ENCODE peak calls at places on chromosomes 13 and 19, in four cellular contexts. One of them, this sample, is unnamed. For H3K27me3, the result is how much of the 10 kb centered on the place peaks cover.

GRCh38 chr19:48553676-48554384 is 1.9 kb downstream of the SULT2B1 start:
- DNase-seq in ascending aorta: no peak
- DNase-seq in heart right ventricle: peak
- DNase-seq in cardiac muscle cell: peak
- DNase-seq in this sample: no peak

GRCh38 chr13:26977541-26977940 is 194.1 kb downstream of the USP12 start:
- DNase-seq in ascending aorta: no peak
- DNase-seq in heart right ventricle: no peak
- DNase-seq in cardiac muscle cell: no peak
- DNase-seq in this sample: no peak

GRCh38 chr13:35474551-35474950 is 1.9 kb downstream of the MAB21L1 start:
- DNase-seq in ascending aorta: no peak
- DNase-seq in heart right ventricle: no peak
- DNase-seq in cardiac muscle cell: peak
- DNase-seq in this sample: no peak

GRCh38 chr19:38596057-38596981 is 21.4 kb downstream of the MAP4K1 start:
- DNase-seq in ascending aorta: no peak
- DNase-seq in heart right ventricle: no peak
- DNase-seq in cardiac muscle cell: peak
- DNase-seq in this sample: no peak

GRCh38 chr13:31191748-31192147 is 8.0 kb upstream of the B3GLCT start:
- DNase-seq in ascending aorta: no peak
- DNase-seq in heart right ventricle: no peak
- DNase-seq in cardiac muscle cell: no peak
- DNase-seq in this sample: no peak

GRCh38 chr13:48255954-48256353 is 22.9 kb downstream of the ITM2B start:
- DNase-seq in ascending aorta: no peak
- DNase-seq in heart right ventricle: no peak
- DNase-seq in cardiac muscle cell: no peak
- DNase-seq in this sample: no peak

GRCh38 chr13:106378263-106378662 is 157.2 kb downstream of the EFNB2 start:
- DNase-seq in ascending aorta: no peak
- DNase-seq in heart right ventricle: no peak
- DNase-seq in cardiac muscle cell: no peak
- DNase-seq in this sample: no peak

GRCh38 chr19:10228393-10228792 is 2.7 kb downstream of the S1PR2 start:
- DNase-seq in ascending aorta: no peak
- DNase-seq in heart right ventricle: no peak
- DNase-seq in cardiac muscle cell: no peak
- DNase-seq in this sample: no peak

GRCh38 chr13:82766732-82767321 is 1115.4 kb downstream of the SLITRK1 start:
- DNase-seq in ascending aorta: no peak
- DNase-seq in heart right ventricle: no peak
- DNase-seq in cardiac muscle cell: no peak
- DNase-seq in this sample: no peak

GRCh38 chr19:27720155-27720554 is 1492.8 kb downstream of the UQCRFS1 start:
- DNase-seq in ascending aorta: no peak
- DNase-seq in heart right ventricle: no peak
- DNase-seq in cardiac muscle cell: no peak
- DNase-seq in this sample: no peak

GRCh38 chr13:33676700-33677048 is 141.3 kb upstream of the RFC3 start:
- DNase-seq in ascending aorta: peak
- DNase-seq in heart right ventricle: peak
- DNase-seq in cardiac muscle cell: peak
- DNase-seq in this sample: peak

GRCh38 chr13:42981853-42982252 is 10.2 kb downstream of the EPSTI1 start:
- DNase-seq in ascending aorta: no peak
- DNase-seq in heart right ventricle: no peak
- DNase-seq in cardiac muscle cell: no peak
- DNase-seq in this sample: no peak

GRCh38 chr13:76879876-76880270 is 6.3 kb downstream of the KCTD12 start:
- DNase-seq in ascending aorta: no peak
- DNase-seq in heart right ventricle: no peak
- DNase-seq in cardiac muscle cell: no peak
- DNase-seq in this sample: no peak

GRCh38 chr19:19107663-19108062 is 30.6 kb downstream of the TMEM161A start:
- DNase-seq in ascending aorta: no peak
- DNase-seq in heart right ventricle: no peak
- DNase-seq in cardiac muscle cell: no peak
- DNase-seq in this sample: no peak

GRCh38 chr13:41075034-41075433 is 13.7 kb downstream of the WBP4 start:
- DNase-seq in ascending aorta: no peak
- DNase-seq in heart right ventricle: no peak
- DNase-seq in cardiac muscle cell: peak
- DNase-seq in this sample: no peak

GRCh38 chr13:29383476-29383875 is 212.0 kb downstream of the SLC7A1 start:
- DNase-seq in ascending aorta: no peak
- DNase-seq in heart right ventricle: no peak
- DNase-seq in cardiac muscle cell: no peak
- DNase-seq in this sample: no peak

GRCh38 chr13:37427843-37428494 is 170.6 kb downstream of the POSTN start:
- DNase-seq in ascending aorta: no peak
- DNase-seq in heart right ventricle: no peak
- DNase-seq in cardiac muscle cell: peak
- DNase-seq in this sample: no peak

GRCh38 chr19:40525234-40526051 is 51.2 kb upstream of the SHKBP1 start:
- DNase-seq in ascending aorta: no peak
- DNase-seq in heart right ventricle: no peak
- DNase-seq in cardiac muscle cell: no peak
- DNase-seq in this sample: no peak

GRCh38 chr19:54473071-54473941 is at the start of gene CDC42EP5:
- DNase-seq in ascending aorta: peak
- DNase-seq in heart right ventricle: peak
- DNase-seq in cardiac muscle cell: peak
- DNase-seq in this sample: peak

GRCh38 chr19:8361921-8362793 is 1.8 kb upstream of the ANGPTL4 start:
- DNase-seq in ascending aorta: peak
- DNase-seq in heart right ventricle: peak
- DNase-seq in cardiac muscle cell: peak
- DNase-seq in this sample: peak

GRCh38 chr13:77521595-77522367 is 13.7 kb upstream of the SCEL start:
- DNase-seq in ascending aorta: no peak
- DNase-seq in heart right ventricle: no peak
- DNase-seq in cardiac muscle cell: no peak
- DNase-seq in this sample: peak

GRCh38 chr19:8451885-8452284 is 7.1 kb downstream of the HNRNPM start:
- DNase-seq in ascending aorta: no peak
- DNase-seq in heart right ventricle: no peak
- DNase-seq in cardiac muscle cell: no peak
- DNase-seq in this sample: peak

GRCh38 chr19:38434549-38435051 is 1.1 kb downstream of the RYR1 start:
- DNase-seq in ascending aorta: no peak
- DNase-seq in heart right ventricle: peak
- DNase-seq in cardiac muscle cell: peak
- DNase-seq in this sample: no peak

GRCh38 chr19:55340784-55341147 is 1.1 kb downstream of the KMT5C start:
- DNase-seq in ascending aorta: no peak
- DNase-seq in heart right ventricle: no peak
- DNase-seq in cardiac muscle cell: peak
- DNase-seq in this sample: no peak

GRCh38 chr13:23212621-23213020 is 31.8 kb downstream of the SGCG start:
- DNase-seq in ascending aorta: no peak
- DNase-seq in heart right ventricle: no peak
- DNase-seq in cardiac muscle cell: peak
- DNase-seq in this sample: no peak

GRCh38 chr19:33520844-33521479 is 629 bp downstream of the PEPD start:
- DNase-seq in ascending aorta: no peak
- DNase-seq in heart right ventricle: no peak
- DNase-seq in cardiac muscle cell: no peak
- DNase-seq in this sample: no peak

GRCh38 chr19:17406039-17406886 is 833 bp upstream of the BST2 start:
- DNase-seq in ascending aorta: no peak
- DNase-seq in heart right ventricle: no peak
- DNase-seq in cardiac muscle cell: no peak
- DNase-seq in this sample: peak

GRCh38 chr13:32537580-32538233 is 888 bp downstream of the N4BP2L2 start:
- DNase-seq in ascending aorta: no peak
- DNase-seq in heart right ventricle: peak
- DNase-seq in cardiac muscle cell: no peak
- DNase-seq in this sample: peak

GRCh38 chr13:60372141-60372540 is 24.9 kb upstream of the TDRD3 start:
- DNase-seq in ascending aorta: no peak
- DNase-seq in heart right ventricle: no peak
- DNase-seq in cardiac muscle cell: no peak
- DNase-seq in this sample: no peak

GRCh38 chr19:41930926-41931592 is 2.8 kb upstream of the ERFL start:
- DNase-seq in ascending aorta: no peak
- DNase-seq in heart right ventricle: no peak
- DNase-seq in cardiac muscle cell: no peak
- DNase-seq in this sample: peak

GRCh38 chr19:17772172-17772571 is 20.9 kb downstream of the FCHO1 start:
- DNase-seq in ascending aorta: no peak
- DNase-seq in heart right ventricle: no peak
- DNase-seq in cardiac muscle cell: no peak
- DNase-seq in this sample: no peak

GRCh38 chr13:38824342-38824741 is 137.5 kb downstream of the FREM2 start:
- DNase-seq in ascending aorta: no peak
- DNase-seq in heart right ventricle: no peak
- DNase-seq in cardiac muscle cell: no peak
- DNase-seq in this sample: peak

GRCh38 chr13:46492946-46493345 is 60.0 kb upstream of the LRCH1 start:
- DNase-seq in ascending aorta: no peak
- DNase-seq in heart right ventricle: no peak
- DNase-seq in cardiac muscle cell: peak
- DNase-seq in this sample: no peak

GRCh38 chr19:41997851-41998229 is 3.8 kb upstream of the ATP1A3 start:
- DNase-seq in ascending aorta: no peak
- DNase-seq in heart right ventricle: no peak
- DNase-seq in cardiac muscle cell: no peak
- DNase-seq in this sample: no peak

DNA sequence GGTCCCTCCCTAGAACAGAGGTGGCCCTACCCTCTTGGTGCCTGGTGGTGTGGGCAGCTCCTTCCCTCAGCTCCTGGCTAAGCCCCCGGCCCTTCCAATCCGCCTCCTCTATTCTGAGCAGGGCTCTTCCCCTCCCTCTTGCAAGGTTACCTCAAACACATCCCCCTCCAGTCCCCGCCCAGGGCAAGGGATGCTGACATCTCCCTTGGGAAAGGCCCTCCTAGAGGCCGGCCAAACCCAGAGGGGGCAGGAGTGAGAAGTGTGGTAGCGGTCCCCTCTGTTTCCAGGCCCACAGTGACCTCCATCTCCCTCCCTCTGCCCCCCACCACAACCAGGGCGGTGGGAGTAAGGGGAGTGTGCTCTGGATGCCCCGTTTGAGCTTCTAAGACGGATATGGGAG is 2.5 kb downstream of the LINGO3 start:
- DNase-seq in ascending aorta: no peak
- DNase-seq in heart right ventricle: no peak
- DNase-seq in cardiac muscle cell: no peak
- DNase-seq in this sample: no peak
- H3K27me3 ChIP-seq in ascending aorta: under half
- H3K27me3 ChIP-seq in heart right ventricle: half or more
- H3K27me3 ChIP-seq in cardiac muscle cell: under half
- H3K27me3 ChIP-seq in this sample: under half

GRCh38 chr13:112894673-112895481 is 74.1 kb upstream of the MCF2L start:
- DNase-seq in ascending aorta: no peak
- DNase-seq in heart right ventricle: no peak
- DNase-seq in cardiac muscle cell: peak
- DNase-seq in this sample: no peak
- H3K4me3 ChIP-seq in ascending aorta: peak
- H3K4me3 ChIP-seq in heart right ventricle: peak
- H3K4me3 ChIP-seq in cardiac muscle cell: peak
- H3K4me3 ChIP-seq in this sample: no peak

DNA sequence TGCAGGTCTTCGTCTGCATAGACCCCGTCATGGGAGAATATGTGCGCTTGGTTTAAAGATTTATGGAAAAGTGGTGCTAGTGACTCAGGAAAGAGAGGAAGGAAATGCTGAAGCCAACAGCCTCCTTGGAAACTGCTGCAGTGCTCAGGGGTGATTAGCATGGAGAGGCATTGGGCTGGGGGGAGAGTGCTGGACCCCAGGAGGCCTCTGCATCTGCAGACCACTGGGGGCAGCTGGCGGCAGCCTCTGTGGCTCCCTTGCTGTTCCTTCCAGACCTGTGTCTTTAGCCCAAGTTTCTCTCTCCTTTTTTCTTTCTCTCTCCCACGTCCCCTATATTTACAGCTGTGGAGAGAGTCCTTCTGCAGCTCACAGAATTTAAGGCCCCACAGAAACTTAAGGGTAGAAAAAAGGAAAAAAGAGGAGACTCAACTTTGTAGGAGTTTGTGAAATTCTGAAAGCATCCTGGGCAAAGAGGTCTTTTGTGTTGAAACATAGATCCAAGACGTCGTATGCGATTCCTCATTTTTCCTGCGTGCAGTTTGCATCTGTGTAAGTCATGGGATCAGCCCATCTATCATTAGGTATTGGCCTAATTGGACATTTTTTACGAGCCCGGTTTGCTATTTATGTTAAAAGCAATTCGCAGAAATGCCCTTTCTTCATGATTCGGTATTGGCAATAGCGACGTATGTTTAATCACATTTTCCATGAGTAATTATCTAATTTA is 116.2 kb upstream of the ZNF536 start:
- DNase-seq in ascending aorta: no peak
- DNase-seq in heart right ventricle: no peak
- DNase-seq in cardiac muscle cell: peak
- DNase-seq in this sample: no peak
- H3K27me3 ChIP-seq in ascending aorta: under half
- H3K27me3 ChIP-seq in heart right ventricle: under half
- H3K27me3 ChIP-seq in cardiac muscle cell: under half
- H3K27me3 ChIP-seq in this sample: under half

GRCh38 chr19:46624958-46625661 is at the start of gene PTGIR:
- DNase-seq in ascending aorta: peak
- DNase-seq in heart right ventricle: peak
- DNase-seq in cardiac muscle cell: no peak
- DNase-seq in this sample: peak

GRCh38 chr19:46625731-46626130 is 842 bp upstream of the PTGIR start:
- DNase-seq in ascending aorta: no peak
- DNase-seq in heart right ventricle: peak
- DNase-seq in cardiac muscle cell: no peak
- DNase-seq in this sample: no peak

GRCh38 chr19:46622118-46622446 is 2.8 kb downstream of the PTGIR start:
- DNase-seq in ascending aorta: no peak
- DNase-seq in heart right ventricle: no peak
- DNase-seq in cardiac muscle cell: no peak
- DNase-seq in this sample: no peak

GRCh38 chr19:46626441-46626840 is 1.6 kb upstream of the PTGIR start:
- DNase-seq in ascending aorta: no peak
- DNase-seq in heart right ventricle: no peak
- DNase-seq in cardiac muscle cell: no peak
- DNase-seq in this sample: no peak

DNA sequence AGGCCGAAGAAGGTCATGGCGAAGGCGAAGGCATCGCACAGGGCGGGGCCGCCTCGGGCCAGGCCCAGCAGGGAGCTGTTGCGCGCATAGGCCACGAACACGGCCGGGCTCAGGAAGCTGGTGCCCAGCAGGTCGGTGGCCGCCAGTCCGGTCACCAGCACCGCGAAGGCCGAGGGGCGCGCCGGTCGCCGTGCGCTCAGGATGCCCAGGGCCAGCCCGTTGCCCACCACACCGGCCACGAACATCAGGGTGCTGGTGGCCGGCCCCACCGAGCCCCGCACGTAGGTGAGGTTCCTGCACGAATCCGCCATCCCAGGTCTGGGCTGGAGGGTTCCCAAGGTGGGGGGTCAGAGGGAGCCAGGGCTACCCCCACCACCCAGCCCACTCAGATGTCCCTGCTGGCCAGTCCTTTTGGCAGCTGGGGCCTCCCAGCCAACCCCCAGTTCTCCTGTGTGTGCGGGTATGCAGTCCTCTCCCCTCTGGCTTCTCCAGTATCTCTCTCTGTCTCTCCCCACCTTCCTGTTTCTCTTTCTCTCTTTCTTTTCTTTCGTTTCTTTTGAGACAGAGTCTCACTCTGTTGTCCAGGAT is 880 bp downstream of the PTGIR start:
- DNase-seq in ascending aorta: no peak
- DNase-seq in heart right ventricle: no peak
- DNase-seq in cardiac muscle cell: no peak
- DNase-seq in this sample: no peak
- H3K4me3 ChIP-seq in ascending aorta: peak
- H3K4me3 ChIP-seq in heart right ventricle: peak
- H3K4me3 ChIP-seq in cardiac muscle cell: no peak
- H3K4me3 ChIP-seq in this sample: no peak